ENCODE peak calls at places on chromosomes 13 and 19, in eight cellular contexts. One of them, this sample, is unnamed.

GRCh38 chr19:45020071-45020470 is 18.8 kb upstream of the CLASRP start:
- DNase-seq in mammary epithelial cell: no peak
- DNase-seq in uterus: no peak
- DNase-seq in GM23338: no peak
- DNase-seq in esophagus squamous epithelium: no peak
- DNase-seq in heart right ventricle: no peak
- DNase-seq in lung: no peak
- DNase-seq in GM12878: no peak
- DNase-seq in this sample: no peak

GRCh38 chr19:15902254-15902653 is 4.4 kb upstream of the CYP4F2 start:
- DNase-seq in lung: no peak
- DNase-seq in uterus: no peak
- DNase-seq in GM12878: no peak
- DNase-seq in GM23338: no peak
- DNase-seq in esophagus squamous epithelium: no peak
- DNase-seq in mammary epithelial cell: no peak
- DNase-seq in heart right ventricle: no peak
- DNase-seq in this sample: no peak

GRCh38 chr13:110893571-110893970 is 21.3 kb downstream of the ANKRD10 start:
- DNase-seq in esophagus squamous epithelium: no peak
- DNase-seq in mammary epithelial cell: no peak
- DNase-seq in GM23338: no peak
- DNase-seq in heart right ventricle: no peak
- DNase-seq in uterus: no peak
- DNase-seq in lung: no peak
- DNase-seq in GM12878: no peak
- DNase-seq in this sample: no peak

GRCh38 chr13:30334663-30335386 is 27.5 kb upstream of the KATNAL1 start:
- DNase-seq in heart right ventricle: no peak
- DNase-seq in GM12878: no peak
- DNase-seq in lung: no peak
- DNase-seq in mammary epithelial cell: no peak
- DNase-seq in GM23338: peak
- DNase-seq in esophagus squamous epithelium: no peak
- DNase-seq in uterus: no peak
- DNase-seq in this sample: no peak

GRCh38 chr19:18006895-18007604 is 920 bp upstream of the ARRDC2 start:
- DNase-seq in uterus: peak
- DNase-seq in lung: peak
- DNase-seq in GM12878: no peak
- DNase-seq in GM23338: peak
- DNase-seq in esophagus squamous epithelium: no peak
- DNase-seq in mammary epithelial cell: peak
- DNase-seq in heart right ventricle: peak
- DNase-seq in this sample: peak

GRCh38 chr19:29680447-29680846 is 15.2 kb downstream of the PLEKHF1 start:
- DNase-seq in heart right ventricle: no peak
- DNase-seq in esophagus squamous epithelium: peak
- DNase-seq in lung: no peak
- DNase-seq in GM23338: no peak
- DNase-seq in uterus: no peak
- DNase-seq in GM12878: no peak
- DNase-seq in mammary epithelial cell: no peak
- DNase-seq in this sample: no peak

GRCh38 chr13:69857188-69857821 is 250.3 kb upstream of the ATXN8OS start:
- DNase-seq in mammary epithelial cell: peak
- DNase-seq in GM23338: peak
- DNase-seq in uterus: no peak
- DNase-seq in esophagus squamous epithelium: no peak
- DNase-seq in lung: no peak
- DNase-seq in heart right ventricle: no peak
- DNase-seq in GM12878: peak
- DNase-seq in this sample: no peak

GRCh38 chr19:47479701-47480503 is 4.1 kb downstream of the KPTN start:
- DNase-seq in esophagus squamous epithelium: no peak
- DNase-seq in lung: no peak
- DNase-seq in heart right ventricle: no peak
- DNase-seq in GM23338: peak
- DNase-seq in uterus: no peak
- DNase-seq in mammary epithelial cell: no peak
- DNase-seq in GM12878: no peak
- DNase-seq in this sample: no peak

GRCh38 chr19:6023085-6023682 is 45.2 kb upstream of the RANBP3 start:
- DNase-seq in GM23338: no peak
- DNase-seq in heart right ventricle: no peak
- DNase-seq in mammary epithelial cell: no peak
- DNase-seq in esophagus squamous epithelium: no peak
- DNase-seq in uterus: no peak
- DNase-seq in GM12878: no peak
- DNase-seq in lung: no peak
- DNase-seq in this sample: no peak

GRCh38 chr13:110503979-110504499 is 57.5 kb downstream of the RAB20 start:
- DNase-seq in heart right ventricle: no peak
- DNase-seq in mammary epithelial cell: no peak
- DNase-seq in uterus: no peak
- DNase-seq in GM23338: no peak
- DNase-seq in GM12878: no peak
- DNase-seq in esophagus squamous epithelium: no peak
- DNase-seq in lung: no peak
- DNase-seq in this sample: no peak

GRCh38 chr19:2661615-2662014 is 40.9 kb downstream of the GNG7 start:
- DNase-seq in GM23338: peak
- DNase-seq in esophagus squamous epithelium: no peak
- DNase-seq in uterus: no peak
- DNase-seq in mammary epithelial cell: no peak
- DNase-seq in heart right ventricle: no peak
- DNase-seq in lung: no peak
- DNase-seq in GM12878: no peak
- DNase-seq in this sample: no peak

GRCh38 chr19:47324502-47324901 is 7.5 kb upstream of the C5AR2 start:
- DNase-seq in uterus: no peak
- DNase-seq in mammary epithelial cell: no peak
- DNase-seq in esophagus squamous epithelium: no peak
- DNase-seq in lung: peak
- DNase-seq in heart right ventricle: peak
- DNase-seq in GM23338: no peak
- DNase-seq in GM12878: no peak
- DNase-seq in this sample: no peak

GRCh38 chr13:40445557-40445990 is 220.9 kb downstream of the FOXO1 start:
- DNase-seq in GM12878: peak
- DNase-seq in esophagus squamous epithelium: peak
- DNase-seq in mammary epithelial cell: peak
- DNase-seq in uterus: peak
- DNase-seq in GM23338: peak
- DNase-seq in heart right ventricle: peak
- DNase-seq in lung: no peak
- DNase-seq in this sample: no peak

GRCh38 chr19:6012416-6013170 is 34.7 kb upstream of the RANBP3 start:
- DNase-seq in GM12878: no peak
- DNase-seq in esophagus squamous epithelium: no peak
- DNase-seq in GM23338: no peak
- DNase-seq in uterus: no peak
- DNase-seq in lung: no peak
- DNase-seq in heart right ventricle: no peak
- DNase-seq in mammary epithelial cell: no peak
- DNase-seq in this sample: no peak

GRCh38 chr19:45321848-45322247 is 827 bp downstream of the CKM start:
- DNase-seq in heart right ventricle: peak
- DNase-seq in mammary epithelial cell: no peak
- DNase-seq in esophagus squamous epithelium: no peak
- DNase-seq in lung: no peak
- DNase-seq in uterus: no peak
- DNase-seq in GM23338: no peak
- DNase-seq in GM12878: no peak
- DNase-seq in this sample: no peak

GRCh38 chr13:71252191-71252704 is 614.8 kb downstream of the DACH1 start:
- DNase-seq in GM23338: no peak
- DNase-seq in heart right ventricle: no peak
- DNase-seq in lung: no peak
- DNase-seq in GM12878: no peak
- DNase-seq in esophagus squamous epithelium: no peak
- DNase-seq in mammary epithelial cell: no peak
- DNase-seq in uterus: no peak
- DNase-seq in this sample: no peak

DNA sequence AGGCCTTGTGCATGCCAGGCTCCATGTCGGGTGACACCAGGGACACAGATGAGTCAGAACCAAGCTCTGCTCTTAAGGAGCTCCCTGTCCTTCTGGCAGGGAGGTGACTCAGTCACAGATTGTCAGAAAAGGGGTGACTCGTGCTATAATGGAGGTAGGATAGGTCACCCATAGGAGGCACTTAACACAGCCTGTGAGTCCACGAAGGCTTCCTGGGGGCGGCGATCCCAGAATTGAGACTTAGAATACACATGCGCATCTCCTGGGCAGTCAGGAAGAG is 19.6 kb downstream of the FUZ start:
- DNase-seq in mammary epithelial cell: peak
- DNase-seq in lung: no peak
- DNase-seq in heart right ventricle: no peak
- DNase-seq in uterus: no peak
- DNase-seq in GM23338: no peak
- DNase-seq in esophagus squamous epithelium: no peak
- DNase-seq in GM12878: no peak
- DNase-seq in this sample: no peak
- H3K27ac ChIP-seq in mammary epithelial cell: no peak
- H3K27ac ChIP-seq in lung: no peak
- H3K27ac ChIP-seq in heart right ventricle: no peak
- H3K27ac ChIP-seq in uterus: no peak
- H3K27ac ChIP-seq in GM23338: no peak
- H3K27ac ChIP-seq in esophagus squamous epithelium: no peak
- H3K27ac ChIP-seq in GM12878: no peak
- H3K27ac ChIP-seq in this sample: no peak

GRCh38 chr19:58535857-58536256 is 8.0 kb upstream of the TRIM28 start:
- DNase-seq in mammary epithelial cell: no peak
- DNase-seq in GM12878: no peak
- DNase-seq in uterus: no peak
- DNase-seq in GM23338: no peak
- DNase-seq in lung: no peak
- DNase-seq in esophagus squamous epithelium: no peak
- DNase-seq in heart right ventricle: no peak
- DNase-seq in this sample: no peak

GRCh38 chr19:58543826-58544590 is at the start of gene TRIM28:
- DNase-seq in lung: peak
- DNase-seq in heart right ventricle: peak
- DNase-seq in uterus: peak
- DNase-seq in esophagus squamous epithelium: no peak
- DNase-seq in mammary epithelial cell: peak
- DNase-seq in GM12878: peak
- DNase-seq in GM23338: peak
- DNase-seq in this sample: peak

GRCh38 chr19:58536852-58537798 is 6.7 kb upstream of the TRIM28 start:
- DNase-seq in lung: no peak
- DNase-seq in uterus: no peak
- DNase-seq in mammary epithelial cell: no peak
- DNase-seq in heart right ventricle: no peak
- DNase-seq in esophagus squamous epithelium: no peak
- DNase-seq in GM23338: no peak
- DNase-seq in GM12878: no peak
- DNase-seq in this sample: no peak

GRCh38 chr19:58538257-58539168 is 5.4 kb upstream of the TRIM28 start:
- DNase-seq in uterus: no peak
- DNase-seq in esophagus squamous epithelium: no peak
- DNase-seq in mammary epithelial cell: no peak
- DNase-seq in GM23338: peak
- DNase-seq in lung: no peak
- DNase-seq in heart right ventricle: peak
- DNase-seq in GM12878: no peak
- DNase-seq in this sample: peak
- H3K4me3 ChIP-seq in uterus: no peak
- H3K4me3 ChIP-seq in esophagus squamous epithelium: peak
- H3K4me3 ChIP-seq in mammary epithelial cell: no peak
- H3K4me3 ChIP-seq in GM23338: peak
- H3K4me3 ChIP-seq in lung: peak
- H3K4me3 ChIP-seq in heart right ventricle: peak
- H3K4me3 ChIP-seq in GM12878: peak
- H3K4me3 ChIP-seq in this sample: peak

DNA sequence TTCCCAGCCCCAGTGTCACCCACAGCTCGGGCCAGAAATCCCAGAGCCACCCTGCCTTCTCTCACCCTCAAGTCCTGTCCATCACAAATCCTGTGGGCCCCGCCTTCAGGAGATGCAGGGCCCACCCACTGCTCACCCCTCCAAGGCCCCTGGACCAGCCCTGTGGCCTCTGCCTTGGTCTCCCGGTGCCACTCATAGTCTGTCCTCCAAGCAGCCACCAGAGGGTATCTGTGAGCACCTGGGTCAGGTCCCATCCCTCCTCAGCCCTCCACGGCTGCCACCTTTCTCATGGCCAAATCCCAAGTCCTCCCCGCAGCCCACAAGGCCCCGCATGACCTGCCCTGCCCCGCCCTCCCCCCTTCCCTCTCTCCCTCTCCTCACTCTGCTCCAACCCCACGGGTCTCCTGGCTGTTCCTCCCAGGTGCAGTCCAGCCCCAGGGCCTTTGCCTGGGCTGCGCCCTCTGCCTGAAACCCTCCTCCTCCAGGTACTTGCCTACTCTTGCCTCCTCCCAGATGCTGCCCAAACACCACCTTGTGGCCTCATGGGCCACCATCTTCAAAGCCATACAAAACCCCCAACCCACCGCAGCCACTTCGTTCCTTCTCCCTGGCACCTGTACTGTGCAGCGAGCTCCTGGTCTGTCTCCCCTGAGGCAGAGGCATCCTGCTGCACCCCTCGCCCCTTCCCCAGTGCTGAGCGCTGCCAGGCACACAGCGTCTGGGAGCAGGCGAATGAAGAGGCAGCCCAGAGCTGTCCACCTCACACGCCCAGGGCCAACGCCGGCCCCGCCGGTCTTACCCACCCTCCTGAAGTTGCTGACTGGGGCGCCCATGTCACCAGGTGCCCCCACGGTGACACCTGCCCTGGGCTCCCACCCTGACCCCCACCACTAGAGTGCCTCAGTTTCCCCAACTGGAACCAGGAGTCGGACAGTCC is 13.2 kb upstream of the UQCR11 start:
- DNase-seq in uterus: no peak
- DNase-seq in GM23338: peak
- DNase-seq in mammary epithelial cell: peak
- DNase-seq in lung: no peak
- DNase-seq in GM12878: no peak
- DNase-seq in esophagus squamous epithelium: no peak
- DNase-seq in heart right ventricle: peak
- DNase-seq in this sample: no peak
- TF ChIP-seq CTCF in uterus: no peak
- TF ChIP-seq CTCF in GM23338: peak
- TF ChIP-seq CTCF in mammary epithelial cell: peak
- TF ChIP-seq CTCF in lung: no peak
- TF ChIP-seq CTCF in GM12878: peak
- TF ChIP-seq CTCF in esophagus squamous epithelium: peak
- TF ChIP-seq CTCF in heart right ventricle: peak
- TF ChIP-seq CTCF in this sample: no peak

DNA sequence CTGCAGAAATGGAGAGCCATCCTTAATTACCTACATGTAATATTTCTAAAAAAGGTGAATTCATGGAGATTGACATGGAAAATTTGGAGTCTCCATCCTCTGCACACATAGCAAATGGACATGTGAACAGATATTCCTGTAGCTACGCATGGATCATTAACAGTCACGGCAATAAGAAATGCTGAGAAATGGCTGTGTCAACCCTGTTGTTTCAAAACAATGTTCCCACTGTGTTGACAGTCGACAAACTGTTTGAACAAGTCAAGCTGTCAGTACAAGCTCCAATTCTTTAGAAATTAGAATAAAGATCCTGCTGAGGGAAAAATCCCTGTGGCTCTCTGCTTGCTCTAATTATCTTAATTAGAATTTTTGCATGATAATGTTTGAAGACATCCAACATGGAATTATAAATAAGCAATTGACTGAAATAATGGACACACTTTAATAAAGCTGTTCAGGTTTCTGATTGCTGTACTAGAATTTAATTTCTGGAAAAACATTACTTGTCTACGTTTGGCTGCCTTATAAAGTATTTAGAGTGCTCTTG is 37.9 kb upstream of the CPB2 start:
- DNase-seq in esophagus squamous epithelium: no peak
- DNase-seq in mammary epithelial cell: no peak
- DNase-seq in GM12878: no peak
- DNase-seq in uterus: no peak
- DNase-seq in heart right ventricle: no peak
- DNase-seq in lung: no peak
- DNase-seq in GM23338: no peak
- DNase-seq in this sample: no peak
- H3K27ac ChIP-seq in esophagus squamous epithelium: no peak
- H3K27ac ChIP-seq in mammary epithelial cell: no peak
- H3K27ac ChIP-seq in GM12878: no peak
- H3K27ac ChIP-seq in uterus: no peak
- H3K27ac ChIP-seq in heart right ventricle: no peak
- H3K27ac ChIP-seq in lung: no peak
- H3K27ac ChIP-seq in GM23338: no peak
- H3K27ac ChIP-seq in this sample: no peak